ENCODE peak calls at places on chromosomes 16 and 17, in nine cellular contexts. P is HAP-1, J is epithelial cell of prostate, A is left colon, L is AG10803, D is NCI-H69, F is NCI-H2081, U is smooth muscle cell of the brain vasculature, M is foreskin fibroblast. Q is an unnamed sample.

GRCh38 chr16:4674926-4675530 is 18.3 kb upstream of the NUDT16L1 start:
- DNase-seq in U (no peak), D (no peak), P (no peak), A (no peak), F (no peak), M (no peak), J (no peak), L (no peak), Q (no peak)

GRCh38 chr16:88886915-88887521 is 20.6 kb upstream of the PABPN1L start:
- DNase-seq in F (no peak), A (peak), P (no peak), J (no peak), D (peak), U (no peak), M (peak), L (peak), Q (peak)

GRCh38 chr17:31534223-31534888 is 142.9 kb downstream of the RAB11FIP4 start:
- DNase-seq in P (peak), M (no peak), U (no peak), L (peak), J (no peak), A (no peak), F (no peak), D (no peak), Q (no peak)

GRCh38 chr17:41739661-41740352 is 5.4 kb upstream of the HAP1 start:
- DNase-seq in J (peak), U (no peak), A (no peak), D (peak), P (no peak), F (no peak), M (peak), L (peak), Q (no peak)

GRCh38 chr17:3843935-3844516 is 2.0 kb downstream of the NCBP3 start:
- DNase-seq in U (no peak), A (peak), F (peak), M (peak), P (peak), J (no peak), L (peak), D (peak), Q (no peak)

GRCh38 chr17:51857052-51857593 is 301.4 kb downstream of the CA10 start:
- DNase-seq in J (no peak), U (no peak), L (no peak), D (peak), M (no peak), F (no peak), A (no peak), P (no peak), Q (no peak)

GRCh38 chr16:69855587-69855986 is 93.5 kb downstream of the WWP2 start:
- DNase-seq in U (no peak), J (no peak), M (no peak), P (no peak), L (no peak), A (no peak), D (no peak), F (no peak), Q (no peak)

GRCh38 chr17:73976676-73977521 is 226.6 kb upstream of the RPL38 start:
- DNase-seq in M (no peak), A (no peak), P (no peak), D (peak), F (no peak), U (no peak), L (peak), J (no peak), Q (no peak)

GRCh38 chr17:7836596-7837374 is 2.8 kb downstream of the KDM6B start:
- DNase-seq in P (peak), U (no peak), L (peak), F (peak), A (peak), M (peak), J (no peak), D (peak), Q (peak)

GRCh38 chr17:78742901-78743300 is 39.2 kb downstream of the CYTH1 start:
- DNase-seq in F (no peak), J (no peak), D (no peak), U (no peak), L (no peak), P (no peak), A (no peak), M (no peak), Q (no peak)